ENCODE peak calls at places on chromosomes 2 and 18, in six cellular contexts. G is GM23248, W is HCT116, D is PC-3, B is neural progenitor cell, Z is SK-N-SH. O is an unnamed sample.
A peak's percentile ranks its signal among the peaks of the same experiment; 100 is the strongest.

GRCh38 chr2:94881070-94881469 is 9.8 kb downstream of the TEKT4 start:
- DNase-seq in G (no peak), W (no peak), D (no peak), B (no peak), Z (no peak), O (no peak)

GRCh38 chr18:27227721-27228120 is 42.6 kb upstream of the CHST9 start:
- DNase-seq in G (no peak), W (no peak), D (no peak), B (no peak), Z (no peak), O (no peak)

GRCh38 chr2:5696351-5696740 is 4.2 kb downstream of the SOX11 start:
- DNase-seq in G (peak; percentile 40), W (no peak), D (no peak), B (peak; percentile 60), Z (peak; percentile 82), O (peak; percentile 37)

GRCh38 chr18:48488388-48488850 is 50.4 kb upstream of the CTIF start:
- DNase-seq in G (peak; percentile 87), W (peak; percentile 41), D (peak; percentile 78), B (no peak), Z (no peak), O (no peak)

GRCh38 chr2:11988691-11989465 is 242.4 kb downstream of the LPIN1 start:
- DNase-seq in G (no peak), W (no peak), D (no peak), B (no peak), Z (no peak), O (no peak)

GRCh38 chr2:128661955-128662564 is 343.4 kb upstream of the HS6ST1 start:
- DNase-seq in G (no peak), W (no peak), D (no peak), B (no peak), Z (no peak), O (no peak)

GRCh38 chr2:159897720-159898119 is 99.7 kb upstream of the CD302 start:
- DNase-seq in G (no peak), W (no peak), D (no peak), B (no peak), Z (no peak), O (no peak)

GRCh38 chr2:204477358-204477950 is 67.8 kb upstream of the PARD3B start:
- DNase-seq in G (peak; percentile 25), W (no peak), D (no peak), B (no peak), Z (no peak), O (no peak)

GRCh38 chr2:181393472-181393871 is 63.7 kb upstream of the ITGA4 start:
- DNase-seq in G (peak; percentile 82), W (peak; percentile 1), D (peak; percentile 44), B (no peak), Z (peak; percentile 26), O (peak; percentile 27)

GRCh38 chr2:152600698-152601097 is 116.6 kb downstream of the PRPF40A start:
- DNase-seq in G (no peak), W (no peak), D (no peak), B (no peak), Z (no peak), O (no peak)

GRCh38 chr2:113282747-113283533 is 4.2 kb upstream of the PAX8 start:
- DNase-seq in G (peak; percentile 56), W (peak; percentile 61), D (peak; percentile 24), B (peak; percentile 16), Z (no peak), O (no peak)

GRCh38 chr2:217225596-217225995 is 365.7 kb upstream of the TNP1 start:
- DNase-seq in G (no peak), W (no peak), D (no peak), B (no peak), Z (no peak), O (no peak)

GRCh38 chr2:217222511-217222910 is 362.6 kb upstream of the TNP1 start:
- DNase-seq in G (no peak), W (no peak), D (no peak), B (no peak), Z (no peak), O (peak; percentile 83)

GRCh38 chr2:217220228-217221013 is 360.6 kb upstream of the TNP1 start:
- DNase-seq in G (peak; percentile 29), W (no peak), D (no peak), B (no peak), Z (no peak), O (no peak)

GRCh38 chr2:217219141-217219505 is 359.3 kb upstream of the TNP1 start:
- DNase-seq in G (peak; percentile 51), W (no peak), D (no peak), B (no peak), Z (no peak), O (no peak)

GRCh38 chr2:217223222-217223930 is 363.5 kb upstream of the TNP1 start:
- DNase-seq in G (peak; percentile 86), W (no peak), D (peak; percentile 92), B (no peak), Z (no peak), O (peak; percentile 56)
- TF ChIP-seq EZH2phosphoT487 in G (no peak), W (no peak), D (no peak), B (no peak), Z (no peak), O (no peak)

GRCh38 chr2:39403311-39403710 is 33.8 kb downstream of the MAP4K3 start:
- DNase-seq in G (no peak), W (no peak), D (no peak), B (no peak), Z (no peak), O (peak; percentile 54)
- H3K4me1 ChIP-seq in G (peaks cover 25% of the 10 kb centered on the region), W (no peaks in the 10 kb centered on the region), D (peaks cover 41% of the 10 kb centered on the region), B (peaks cover 19% of the 10 kb centered on the region), Z (peaks cover 9% of the 10 kb centered on the region), O (peaks cover 43% of the 10 kb centered on the region)

GRCh38 chr2:31504305-31504704 is 76.4 kb downstream of the SRD5A2 start:
- DNase-seq in G (no peak), W (no peak), D (no peak), B (no peak), Z (no peak), O (no peak)
- H3K9ac ChIP-seq in G (no peak overlapping the region), W (no peak overlapping the region), D (no peak overlapping the region), B (no peak overlapping the region), Z (no peak overlapping the region), O (no peak overlapping the region)

GRCh38 chr2:241803387-241804325 is 5.3 kb upstream of the NEU4 start:
- DNase-seq in G (peak; percentile 60), W (no peak), D (no peak), B (no peak), Z (peak; percentile 75), O (no peak)
- TF ChIP-seq EZH2phosphoT487 in G (no peak), W (no peak), D (no peak), B (no peak), Z (no peak), O (no peak)

GRCh38 chr18:13261658-13262357 is 43.2 kb downstream of the LDLRAD4 start:
- DNase-seq in G (no peak), W (no peak), D (no peak), B (no peak), Z (no peak), O (no peak)
- H3K4me1 ChIP-seq in G (no peaks in the 10 kb centered on the region), W (no peaks in the 10 kb centered on the region), D (no peaks in the 10 kb centered on the region), B (peaks cover 2% of the 10 kb centered on the region), Z (peaks cover 49% of the 10 kb centered on the region), O (no peaks in the 10 kb centered on the region)

GRCh38 chr2:16682431-16683130 is 16.9 kb upstream of the CYRIA start:
- DNase-seq in G (peak; percentile 15), W (no peak), D (no peak), B (no peak), Z (no peak), O (no peak)
- H3K9ac ChIP-seq in G (no peak overlapping the region), W (no peak overlapping the region), D (no peak overlapping the region), B (no peak overlapping the region), Z (no peak overlapping the region), O (no peak overlapping the region)

GRCh38 chr18:9824474-9824832 is 61.3 kb upstream of the TXNDC2 start:
- DNase-seq in G (peak; percentile 73), W (no peak), D (no peak), B (no peak), Z (no peak), O (no peak)

GRCh38 chr18:9824862-9825479 is 60.8 kb upstream of the TXNDC2 start:
- DNase-seq in G (no peak), W (no peak), D (no peak), B (no peak), Z (no peak), O (no peak)

GRCh38 chr18:9823805-9824473 is 61.8 kb upstream of the TXNDC2 start:
- DNase-seq in G (peak; percentile 78), W (no peak), D (no peak), B (no peak), Z (no peak), O (no peak)

GRCh38 chr18:9826666-9827065 is 59.1 kb upstream of the TXNDC2 start:
- DNase-seq in G (no peak), W (no peak), D (no peak), B (no peak), Z (no peak), O (no peak)

GRCh38 chr18:9825571-9826073 is 60.2 kb upstream of the TXNDC2 start:
- DNase-seq in G (peak; percentile 89), W (peak; percentile 83), D (peak; percentile 95), B (no peak), Z (no peak), O (no peak)
- TF ChIP-seq EZH2phosphoT487 in G (no peak), W (no peak), D (no peak), B (no peak), Z (no peak), O (no peak)